ENCODE peak calls at places on chromosomes 5 and 9, in six cellular contexts. G, F, K, C, B and X are unnamed samples.

GRCh38 chr5:67032921-67033664 is 163.5 kb downstream of the CD180 start:
- DNase-seq in G (no peak), F (no peak), K (no peak), C (no peak), B (no peak), X (no peak)

GRCh38 chr9:92964607-92964975 is 17.3 kb downstream of the FGD3 start:
- DNase-seq in G (no peak), F (no peak), K (no peak), C (no peak), B (no peak), X (no peak)

GRCh38 chr9:4740623-4741364 is at the start of gene AK3:
- DNase-seq in G (peak), F (peak), K (peak), C (peak), B (no peak), X (peak)

GRCh38 chr5:72151169-72151568 is 43.9 kb downstream of the MAP1B start:
- DNase-seq in G (no peak), F (no peak), K (no peak), C (no peak), B (no peak), X (no peak)

GRCh38 chr9:114470581-114470980 is 34.7 kb downstream of the WHRN start:
- DNase-seq in G (no peak), F (no peak), K (no peak), C (no peak), B (no peak), X (no peak)

GRCh38 chr5:99104538-99105132 is 175.8 kb upstream of the CHD1 start:
- DNase-seq in G (no peak), F (peak), K (no peak), C (no peak), B (peak), X (no peak)

GRCh38 chr5:54480296-54480695 is 24.8 kb downstream of the HSPB3 start:
- DNase-seq in G (no peak), F (no peak), K (no peak), C (no peak), B (no peak), X (no peak)

GRCh38 chr5:74516217-74516636 is 124.3 kb downstream of the ENC1 start:
- DNase-seq in G (peak), F (no peak), K (no peak), C (no peak), B (no peak), X (no peak)

GRCh38 chr9:81683704-81684103 is 5.6 kb downstream of the TLE1 start:
- DNase-seq in G (no peak), F (no peak), K (no peak), C (no peak), B (no peak), X (no peak)

GRCh38 chr9:110111868-110112267 is 96.1 kb downstream of the C9orf152 start:
- DNase-seq in G (no peak), F (no peak), K (no peak), C (no peak), B (no peak), X (no peak)

GRCh38 chr5:135240781-135241360 is 158.2 kb downstream of the MACROH2A1 start:
- DNase-seq in G (no peak), F (no peak), K (no peak), C (no peak), B (no peak), X (no peak)

GRCh38 chr9:12708562-12709298 is 15.5 kb downstream of the TYRP1 start:
- DNase-seq in G (peak), F (no peak), K (no peak), C (no peak), B (no peak), X (no peak)

GRCh38 chr9:115333671-115334070 is 215.7 kb upstream of the TNC start:
- DNase-seq in G (no peak), F (no peak), K (no peak), C (no peak), B (no peak), X (no peak)

GRCh38 chr9:95094002-95094401 is 223.5 kb downstream of the FANCC start:
- DNase-seq in G (no peak), F (no peak), K (no peak), C (no peak), B (no peak), X (no peak)

GRCh38 chr9:36847781-36848673 is 186.0 kb downstream of the PAX5 start:
- DNase-seq in G (no peak), F (no peak), K (no peak), C (no peak), B (no peak), X (no peak)

GRCh38 chr5:140246378-140247122 is 56.4 kb downstream of the PFDN1 start:
- DNase-seq in G (peak), F (no peak), K (no peak), C (no peak), B (no peak), X (peak)

GRCh38 chr5:80191991-80192398 is 63.9 kb downstream of the SERINC5 start:
- DNase-seq in G (no peak), F (no peak), K (no peak), C (no peak), B (no peak), X (peak)

GRCh38 chr5:85049020-85049419 is 664.3 kb upstream of the EDIL3 start:
- DNase-seq in G (peak), F (peak), K (no peak), C (peak), B (no peak), X (no peak)

GRCh38 chr5:62627901-62628300 is 49.3 kb downstream of the LRRC70 start:
- DNase-seq in G (no peak), F (no peak), K (no peak), C (no peak), B (no peak), X (no peak)